ENCODE peak calls at places on chromosomes 3 and 15, in four cellular contexts. R is dorsolateral prefrontal cortex, A is HL-60, Q is psoas muscle. Z is an unnamed sample.

GRCh38 chr3:127849368-127849767 is 27.1 kb upstream of the MGLL start:
- DNase-seq in R (no peak), A (no peak), Q (no peak), Z (no peak)

GRCh38 chr15:37981781-37982180 is 47.3 kb downstream of the TMCO5A start:
- DNase-seq in R (peak), A (no peak), Q (no peak), Z (no peak)

GRCh38 chr3:195258449-195259145 is 12.4 kb downstream of the XXYLT1 start:
- DNase-seq in R (no peak), A (no peak), Q (no peak), Z (no peak)

GRCh38 chr3:63948995-63949394 is 36.8 kb upstream of the SCAANT1 start:
- DNase-seq in R (no peak), A (no peak), Q (no peak), Z (no peak)

GRCh38 chr3:42019953-42020260 is 58.0 kb upstream of the ULK4 start:
- DNase-seq in R (no peak), A (no peak), Q (no peak), Z (no peak)

GRCh38 chr3:61736506-61736905 is 175.1 kb downstream of the PTPRG start:
- DNase-seq in R (no peak), A (no peak), Q (no peak), Z (no peak)

GRCh38 chr15:68401496-68402431 is 30.2 kb downstream of the ITGA11 start:
- DNase-seq in R (no peak), A (no peak), Q (no peak), Z (no peak)

GRCh38 chr15:99909914-99910313 is 176.7 kb upstream of the LYSMD4 start:
- DNase-seq in R (no peak), A (no peak), Q (no peak), Z (no peak)

GRCh38 chr3:2921903-2922302 is 188.3 kb downstream of the IL5RA start:
- DNase-seq in R (no peak), A (no peak), Q (no peak), Z (no peak)

GRCh38 chr3:5348229-5348628 is 160.7 kb downstream of the EDEM1 start:
- DNase-seq in R (no peak), A (no peak), Q (no peak), Z (no peak)

GRCh38 chr3:112034436-112034835 is at the start of gene TMPRSS7:
- DNase-seq in R (no peak), A (no peak), Q (no peak), Z (no peak)

GRCh38 chr3:136994772-136995516 is 37.2 kb downstream of the IL20RB start:
- DNase-seq in R (peak), A (no peak), Q (peak), Z (no peak)

GRCh38 chr3:150365132-150365604 is 42.9 kb upstream of the TSC22D2 start:
- DNase-seq in R (no peak), A (no peak), Q (no peak), Z (no peak)

GRCh38 chr3:126984391-126985142 is 1.7 kb downstream of the PLXNA1 start:
- DNase-seq in R (no peak), A (no peak), Q (no peak), Z (no peak)

GRCh38 chr3:30583973-30584372 is 22.4 kb upstream of the TGFBR2 start:
- DNase-seq in R (no peak), A (no peak), Q (no peak), Z (no peak)

GRCh38 chr3:128698211-128699011 is 27.6 kb upstream of the RAB7A start:
- DNase-seq in R (peak), A (no peak), Q (peak), Z (peak)

GRCh38 chr3:180011927-180012326 is 24.8 kb downstream of the PEX5L start:
- DNase-seq in R (no peak), A (no peak), Q (no peak), Z (no peak)

GRCh38 chr15:40047413-40048154 is 8.6 kb upstream of the SRP14 start:
- DNase-seq in R (no peak), A (peak), Q (peak), Z (no peak)

GRCh38 chr3:70360985-70361384 is 48.5 kb upstream of the MDFIC2 start:
- DNase-seq in R (no peak), A (no peak), Q (no peak), Z (no peak)

GRCh38 chr3:88148651-88149050 is 1.1 kb upstream of the C3orf38 start:
- DNase-seq in R (no peak), A (no peak), Q (no peak), Z (no peak)

DNA sequence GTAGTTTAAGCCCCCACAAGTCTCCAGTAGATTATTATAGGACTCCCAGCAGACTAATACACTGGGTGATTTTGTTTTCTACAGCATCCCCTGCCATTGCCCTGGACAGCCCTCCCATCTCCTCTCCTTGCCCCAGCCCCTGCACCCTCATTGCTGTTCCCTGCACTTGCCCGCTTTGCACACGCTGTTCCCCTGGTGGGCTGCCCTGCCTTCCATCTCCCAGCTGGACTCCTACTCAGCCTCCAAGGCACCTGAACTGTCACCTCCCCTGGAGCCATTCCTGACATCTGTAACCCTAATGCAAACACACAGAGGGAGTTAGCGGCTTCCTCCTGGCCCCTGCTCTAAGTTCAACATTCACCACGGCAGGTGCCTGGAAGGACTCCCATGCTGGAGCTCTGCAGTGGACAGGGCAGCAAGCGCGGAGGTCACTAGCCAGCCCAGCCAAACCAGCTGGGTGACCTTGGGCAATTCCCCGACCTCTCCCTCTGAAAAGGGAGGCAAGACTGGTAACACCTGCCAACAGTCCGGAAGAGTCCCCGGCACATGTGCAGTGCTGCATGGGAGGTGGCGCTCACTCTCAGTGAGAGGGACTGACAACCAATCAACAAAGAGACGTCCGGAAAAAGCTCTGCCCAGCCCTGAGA is 38.8 kb upstream of the IQSEC1 start:
- DNase-seq in R (no peak), A (no peak), Q (no peak), Z (no peak)
- TF ChIP-seq CTCF in R (no peak), A (no peak), Q (no peak), Z (no peak)

DNA sequence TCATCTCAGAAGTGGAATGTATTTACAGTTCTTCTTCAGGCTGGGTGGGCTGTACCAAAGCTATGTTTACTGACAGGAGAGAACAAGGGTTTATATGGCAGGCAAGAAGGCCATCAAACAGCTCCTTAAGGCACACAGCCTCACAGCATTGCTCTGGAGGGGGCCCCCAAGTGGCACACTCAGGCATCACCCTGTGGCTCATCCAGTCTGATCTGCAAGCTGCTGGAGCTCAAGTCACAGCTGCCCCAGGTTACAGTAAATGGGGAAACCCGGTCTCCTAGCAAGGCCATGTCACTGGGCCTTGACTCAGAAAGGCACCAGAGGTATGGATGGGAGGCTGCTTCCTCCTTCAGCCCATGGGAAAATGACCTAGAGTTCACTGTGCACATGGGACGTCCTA is 67.4 kb downstream of the TFG start:
- DNase-seq in R (no peak), A (no peak), Q (no peak), Z (no peak)
- TF ChIP-seq CTCF in R (no peak), A (no peak), Q (no peak), Z (no peak)

GRCh38 chr3:35944915-35945710 is 305.8 kb downstream of the ARPP21 start:
- DNase-seq in R (no peak), A (no peak), Q (no peak), Z (no peak)

GRCh38 chr3:35946121-35946856 is 307.0 kb downstream of the ARPP21 start:
- DNase-seq in R (no peak), A (no peak), Q (no peak), Z (no peak)

GRCh38 chr3:35950045-35950444 is 310.7 kb downstream of the ARPP21 start:
- DNase-seq in R (no peak), A (no peak), Q (no peak), Z (no peak)

DNA sequence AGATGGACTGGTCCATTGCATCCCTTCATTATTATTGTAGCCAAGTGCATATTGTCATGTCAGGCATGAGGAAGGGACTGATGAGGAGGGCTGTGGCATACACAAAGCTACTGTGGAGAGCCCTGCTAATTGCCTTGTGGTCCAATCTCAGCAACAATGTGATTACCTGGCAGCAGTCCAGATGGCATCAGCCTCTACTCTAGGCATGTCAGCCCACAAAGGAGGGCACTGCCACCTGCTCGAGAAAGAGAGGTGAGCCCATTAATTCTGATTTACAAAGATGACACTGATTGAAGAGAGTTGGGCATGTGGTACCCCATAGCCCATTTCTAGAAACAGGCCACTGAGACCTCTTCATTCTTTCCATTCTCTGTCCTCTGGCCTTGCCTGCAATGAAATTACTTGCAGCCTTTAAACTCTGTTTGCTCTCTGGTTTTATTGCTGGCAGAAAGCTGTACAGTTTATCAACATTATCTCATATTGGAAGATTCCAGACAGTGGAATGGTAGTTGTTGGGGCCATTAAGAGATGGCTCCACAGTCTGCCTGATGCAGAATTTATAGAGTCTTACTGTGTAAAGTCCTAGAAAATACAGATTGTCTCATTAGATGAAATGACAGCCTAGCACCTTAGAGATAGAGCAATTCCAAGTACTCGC is 307.7 kb downstream of the ARPP21 start:
- DNase-seq in R (no peak), A (no peak), Q (no peak), Z (no peak)
- TF ChIP-seq CTCF in R (no peak), A (no peak), Q (no peak), Z (no peak)

DNA sequence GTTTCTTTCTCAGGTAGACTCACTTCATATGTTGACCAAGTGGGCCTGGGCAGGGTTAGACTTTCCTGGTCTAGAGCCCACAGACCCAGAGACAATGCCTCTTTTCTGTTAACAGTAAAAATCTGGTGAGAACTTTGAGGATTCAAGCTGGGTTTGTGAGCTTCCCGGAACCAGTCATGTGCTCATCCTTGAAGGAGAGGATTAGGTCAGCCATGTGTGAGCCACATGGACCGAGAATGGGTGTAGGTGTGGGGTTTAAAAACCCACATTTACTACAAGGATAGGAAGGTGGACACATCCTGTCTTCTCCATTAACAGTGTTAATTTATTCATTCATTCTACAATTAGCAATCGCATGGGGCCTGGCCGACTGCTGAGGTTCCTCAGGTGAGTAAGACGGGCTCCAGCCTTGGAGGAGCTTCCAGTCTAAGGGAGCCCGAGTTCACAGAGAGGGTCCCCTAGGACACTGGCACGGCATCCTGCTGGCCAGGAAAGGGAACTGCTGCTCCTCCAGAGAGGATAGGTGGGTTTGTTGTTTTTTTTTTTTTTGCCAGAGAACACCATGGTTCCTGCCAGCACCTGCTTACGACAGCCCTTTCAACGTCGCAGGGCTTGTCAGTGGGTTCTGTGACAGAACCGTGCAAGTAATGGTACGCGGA is 69.0 kb downstream of the SQOR start:
- DNase-seq in R (no peak), A (no peak), Q (no peak), Z (no peak)
- TF ChIP-seq CTCF in R (no peak), A (no peak), Q (no peak), Z (no peak)

GRCh38 chr3:44114142-44114541 is 127.5 kb upstream of the TOPAZ1 start:
- DNase-seq in R (peak), A (no peak), Q (peak), Z (peak)
- TF ChIP-seq CTCF in R (peak), A (no peak), Q (no peak), Z (no peak)

DNA sequence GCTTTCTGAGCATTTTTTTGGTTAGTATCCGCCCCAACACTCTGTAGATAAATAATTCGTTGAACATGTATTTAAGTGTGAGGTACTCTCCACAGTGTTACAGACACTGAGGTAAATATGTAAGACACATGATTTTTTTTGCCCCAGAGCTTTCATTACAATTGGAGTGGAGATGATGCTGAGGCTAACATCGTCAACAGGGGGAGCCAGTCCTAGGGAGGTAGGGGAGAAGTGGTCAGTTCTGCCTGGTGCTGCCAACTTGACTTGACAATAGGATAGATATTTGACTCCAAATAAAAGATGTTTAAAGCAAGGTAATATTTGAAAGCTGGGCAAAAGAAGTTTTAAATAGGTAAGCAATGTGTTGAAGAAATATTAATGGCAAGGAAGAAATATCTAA is 295.7 kb downstream of the UNC13C start:
- DNase-seq in R (no peak), A (no peak), Q (no peak), Z (no peak)
- TF ChIP-seq CTCF in R (no peak), A (peak), Q (no peak), Z (no peak)

GRCh38 chr15:81281176-81281735 is 42.7 kb downstream of the STARD5 start:
- DNase-seq in R (no peak), A (no peak), Q (no peak), Z (no peak)
- TF ChIP-seq CTCF in R (no peak), A (no peak), Q (no peak), Z (no peak)

GRCh38 chr15:82833283-82833682 is 23.9 kb downstream of the WHAMM start:
- DNase-seq in R (no peak), A (no peak), Q (no peak), Z (no peak)
- TF ChIP-seq CTCF in R (no peak), A (no peak), Q (no peak), Z (no peak)

DNA sequence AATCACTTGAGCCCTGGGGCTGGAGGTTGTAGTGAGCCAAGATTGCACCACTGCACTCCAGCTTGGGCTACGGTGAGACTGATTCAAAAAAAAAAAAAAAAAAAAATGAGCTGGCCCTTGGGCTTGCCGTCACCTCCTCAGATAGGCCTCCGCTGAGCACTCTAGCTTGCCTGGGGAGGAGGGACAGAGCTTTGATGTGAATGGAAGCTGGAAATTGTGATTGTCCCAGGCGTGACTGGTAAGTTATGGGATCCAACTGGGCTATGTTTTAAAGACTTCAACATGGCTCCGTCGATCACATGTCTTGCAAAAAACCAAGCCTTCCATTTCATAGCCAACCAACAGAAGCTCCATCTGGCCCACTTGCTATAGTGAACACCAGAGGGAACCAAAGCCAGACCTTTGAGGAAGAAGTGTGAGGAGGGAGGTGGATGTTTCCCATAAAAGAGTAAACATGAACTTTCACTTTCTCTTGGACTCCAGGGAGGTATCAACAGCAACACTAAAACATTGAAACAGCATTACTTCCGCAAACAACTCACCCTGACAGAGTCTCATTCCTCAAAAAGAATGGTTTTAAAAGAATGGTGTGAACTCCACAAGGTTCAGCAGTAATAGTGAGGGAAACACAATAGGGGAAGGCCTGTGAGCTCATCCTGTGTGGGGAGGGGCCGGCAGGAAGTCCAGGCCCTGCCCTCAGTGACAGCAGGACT is 59.3 kb upstream of the IL12A start:
- DNase-seq in R (no peak), A (peak), Q (peak), Z (no peak)
- TF ChIP-seq CTCF in R (peak), A (peak), Q (peak), Z (no peak)

GRCh38 chr3:102741105-102741504 is 306.3 kb downstream of the ZPLD1 start:
- DNase-seq in R (no peak), A (no peak), Q (no peak), Z (no peak)
- TF ChIP-seq CTCF in R (no peak), A (no peak), Q (no peak), Z (no peak)